ENCODE peak calls at places on chromosomes 3 and 15, in nine cellular contexts. V is substantia nigra, B is trophoblast cell, N is neural progenitor cell, L is progenitor cell of endocrine pancreas, Z is HEK293T, P is dermis blood vessel endothelial cell, X is right atrium auricular region, T is stomach. Q is an unnamed sample.

GRCh38 chr3:66812126-66812525 is 186.0 kb upstream of the KBTBD8 start:
- DNase-seq in V (no peak), B (no peak), N (no peak), L (no peak), Z (no peak), P (peak; percentile 38), X (no peak), T (no peak), Q (no peak)

GRCh38 chr15:36797128-36797527 is 217.7 kb downstream of the CDIN1 start:
- DNase-seq in V (no peak), B (no peak), N (no peak), L (no peak), Z (no peak), P (no peak), X (no peak), T (no peak), Q (no peak)

GRCh38 chr15:62895139-62895866 is 147.2 kb upstream of the TPM1 start:
- DNase-seq in V (no peak), B (peak; percentile 57), N (no peak), L (no peak), Z (no peak), P (peak; percentile 90), X (no peak), T (no peak), Q (peak; percentile 93)

GRCh38 chr3:39809995-39810595 is 686 bp downstream of the MYRIP start:
- DNase-seq in V (no peak), B (no peak), N (peak; percentile 37), L (no peak), Z (no peak), P (peak; percentile 43), X (no peak), T (peak; percentile 29), Q (no peak)

GRCh38 chr3:187130346-187131066 is 8.8 kb downstream of the RPL39L start:
- DNase-seq in V (no peak), B (no peak), N (no peak), L (no peak), Z (no peak), P (peak; percentile 77), X (no peak), T (no peak), Q (no peak)

GRCh38 chr3:159029306-159030026 is 227.6 kb downstream of the MFSD1 start:
- DNase-seq in V (no peak), B (no peak), N (no peak), L (no peak), Z (no peak), P (no peak), X (no peak), T (no peak), Q (no peak)

GRCh38 chr3:178169421-178169820 is 366.8 kb upstream of the KCNMB2 start:
- DNase-seq in V (no peak), B (no peak), N (no peak), L (no peak), Z (no peak), P (no peak), X (no peak), T (no peak), Q (no peak)

GRCh38 chr3:72043212-72044133 is 258.5 kb upstream of the PROK2 start:
- DNase-seq in V (no peak), B (no peak), N (no peak), L (no peak), Z (no peak), P (no peak), X (no peak), T (no peak), Q (no peak)

GRCh38 chr3:177528306-177529070 is 331.2 kb upstream of the TBL1XR1 start:
- DNase-seq in V (no peak), B (no peak), N (no peak), L (no peak), Z (no peak), P (no peak), X (no peak), T (no peak), Q (no peak)

GRCh38 chr3:129313983-129314756 is 35.5 kb downstream of the HMCES start:
- DNase-seq in V (no peak), B (peak; percentile 60), N (peak; percentile 44), L (no peak), Z (no peak), P (peak; percentile 12), X (no peak), T (no peak), Q (no peak)

GRCh38 chr3:51819709-51820406 is 40.8 kb upstream of the IQCF6 start:
- DNase-seq in V (no peak), B (no peak), N (peak; percentile 74), L (peak; percentile 18), Z (peak; percentile 59), P (peak; percentile 4), X (no peak), T (no peak), Q (no peak)

GRCh38 chr3:52128118-52128683 is 26.0 kb downstream of the POC1A start:
- DNase-seq in V (peak; percentile 47), B (peak; percentile 13), N (no peak), L (no peak), Z (peak; percentile 66), P (peak; percentile 79), X (no peak), T (peak; percentile 53), Q (no peak)

GRCh38 chr15:79994651-79995050 is 23.7 kb upstream of the BCL2A1 start:
- DNase-seq in V (no peak), B (peak; percentile 55), N (no peak), L (no peak), Z (no peak), P (no peak), X (no peak), T (no peak), Q (no peak)